ENCODE peak calls at places on chromosomes 3 and 15, in ten cellular contexts. V is neural crest cell, D is endothelial cell, U is heart right ventricle, N is GM13976, B is fibroblast of mammary gland, H is epithelial cell of esophagus, X is SK-N-SH, Z is left ventricle myocardium inferior, P is body of pancreas. I is an unnamed sample.

GRCh38 chr3:127803619-127804018 is 18.7 kb downstream of the MGLL start:
- DNase-seq in P (no peak), N (no peak), D (no peak), U (no peak), X (no peak), V (no peak), B (peak), Z (no peak), H (peak), I (no peak)

GRCh38 chr3:11306815-11307589 is 34.8 kb downstream of the ATG7 start:
- DNase-seq in Z (no peak), B (no peak), N (no peak), U (no peak), H (no peak), D (no peak), P (no peak), X (no peak), V (no peak), I (no peak)

GRCh38 chr3:170585008-170585936 is 603 bp downstream of the SLC7A14 start:
- DNase-seq in U (no peak), N (peak), V (peak), Z (no peak), X (peak), B (no peak), H (no peak), D (peak), P (no peak), I (no peak)

GRCh38 chr3:183555541-183556081 is at the start of gene KLHL6:
- DNase-seq in P (peak), B (no peak), H (no peak), V (no peak), D (peak), N (peak), U (peak), Z (peak), X (no peak), I (no peak)

GRCh38 chr3:122146466-122146865 is 37.0 kb upstream of the CASR start:
- DNase-seq in U (no peak), X (no peak), V (no peak), N (peak), Z (no peak), B (no peak), D (no peak), P (peak), H (peak), I (no peak)

GRCh38 chr3:165192610-165193192 is 3.5 kb downstream of the SLITRK3 start:
- DNase-seq in N (no peak), P (no peak), U (no peak), X (peak), Z (no peak), D (peak), H (no peak), V (peak), B (no peak), I (no peak)

GRCh38 chr3:136883967-136884720 is 22.1 kb downstream of the NCK1 start:
- DNase-seq in N (no peak), P (no peak), X (no peak), B (no peak), H (no peak), V (no peak), D (no peak), U (no peak), Z (no peak), I (no peak)

GRCh38 chr3:117814975-117815374 is 1105.4 kb downstream of the TUSC7 start:
- DNase-seq in B (peak), X (no peak), H (peak), Z (no peak), V (no peak), D (no peak), N (no peak), P (no peak), U (no peak), I (no peak)

GRCh38 chr3:130014526-130014925 is 40.0 kb downstream of the TRH start:
- DNase-seq in D (no peak), Z (no peak), H (no peak), X (no peak), P (peak), V (no peak), U (no peak), N (no peak), B (peak), I (no peak)

GRCh38 chr15:74417230-74417629 is 16.5 kb downstream of the SEMA7A start:
- DNase-seq in U (peak), P (no peak), X (no peak), B (peak), H (peak), V (no peak), D (no peak), N (no peak), Z (peak), I (no peak)

GRCh38 chr15:52331490-52332240 is 36.1 kb upstream of the MYO5C start:
- DNase-seq in D (peak), U (no peak), B (peak), N (peak), H (peak), Z (no peak), P (peak), V (no peak), X (peak), I (no peak)

GRCh38 chr15:48592221-48592731 is 53.2 kb downstream of the FBN1 start:
- DNase-seq in H (no peak), N (no peak), V (no peak), U (no peak), X (no peak), D (no peak), Z (no peak), P (no peak), B (peak), I (peak)

GRCh38 chr3:64488938-64489337 is 198.9 kb downstream of the ADAMTS9 start:
- DNase-seq in U (no peak), X (no peak), D (no peak), B (no peak), P (no peak), V (no peak), H (no peak), N (no peak), Z (no peak), I (no peak)

GRCh38 chr3:45067941-45068340 is 41.8 kb downstream of the CLEC3B start:
- DNase-seq in X (no peak), N (no peak), Z (no peak), V (no peak), D (no peak), U (no peak), P (no peak), H (no peak), B (no peak), I (no peak)

GRCh38 chr3:43062556-43063040 is 43.3 kb downstream of the POMGNT2 start:
- DNase-seq in P (no peak), X (peak), N (no peak), Z (no peak), D (no peak), B (peak), H (no peak), U (no peak), V (no peak), I (no peak)

GRCh38 chr3:74988095-74988494 is 373.6 kb upstream of the CNTN3 start:
- DNase-seq in Z (no peak), H (no peak), X (no peak), V (no peak), P (no peak), D (no peak), B (no peak), U (no peak), N (no peak), I (no peak)

GRCh38 chr3:108887777-108888176 is 65.2 kb downstream of the TRAT1 start:
- DNase-seq in P (no peak), X (no peak), U (no peak), B (no peak), N (no peak), V (no peak), D (no peak), H (no peak), Z (no peak), I (no peak)

GRCh38 chr3:136955813-136956212 is 2.0 kb upstream of the IL20RB start:
- DNase-seq in H (peak), U (no peak), N (no peak), D (no peak), Z (no peak), X (no peak), P (peak), B (peak), V (no peak), I (no peak)

GRCh38 chr15:94086360-94086759 is 145.0 kb upstream of the MCTP2 start:
- DNase-seq in D (no peak), H (peak), N (no peak), Z (no peak), P (no peak), X (no peak), U (no peak), B (peak), V (no peak), I (no peak)

GRCh38 chr3:161927131-161927530 is 430.5 kb downstream of the OTOL1 start:
- DNase-seq in N (no peak), X (no peak), Z (no peak), U (no peak), P (no peak), V (no peak), B (peak), H (no peak), D (no peak), I (no peak)

GRCh38 chr3:97952872-97953271 is 19.4 kb downstream of the RIOX2 start:
- DNase-seq in H (peak), B (peak), D (no peak), U (no peak), V (no peak), P (no peak), X (no peak), N (no peak), Z (no peak), I (no peak)

GRCh38 chr3:32340039-32340438 is 51.6 kb upstream of the CMTM7 start:
- DNase-seq in N (peak), B (peak), V (peak), Z (no peak), U (no peak), D (peak), P (peak), H (peak), X (peak), I (no peak)

GRCh38 chr3:176741648-176742047 is 455.6 kb downstream of the TBL1XR1 start:
- DNase-seq in Z (no peak), P (no peak), B (no peak), U (no peak), H (no peak), N (no peak), V (no peak), D (no peak), X (no peak), I (no peak)

GRCh38 chr15:79602731-79603130 is 170.6 kb downstream of the MINAR1 start:
- DNase-seq in Z (no peak), X (no peak), P (no peak), D (no peak), V (no peak), U (no peak), B (no peak), N (no peak), H (no peak), I (no peak)

GRCh38 chr3:3683261-3683660 is 116.0 kb upstream of the LRRN1 start:
- DNase-seq in H (peak), U (no peak), P (no peak), D (no peak), N (no peak), V (no peak), Z (no peak), B (no peak), X (no peak), I (no peak)

GRCh38 chr3:44066806-44067205 is 174.9 kb upstream of the TOPAZ1 start:
- DNase-seq in P (no peak), U (no peak), X (no peak), N (no peak), H (peak), V (no peak), D (no peak), Z (no peak), B (no peak), I (no peak)

GRCh38 chr3:15064299-15064834 is 748 bp downstream of the MRPS25 start:
- DNase-seq in P (peak), X (peak), B (peak), H (peak), D (no peak), V (no peak), N (peak), Z (no peak), U (no peak), I (no peak)

GRCh38 chr3:35721628-35722027 is 82.3 kb downstream of the ARPP21 start:
- DNase-seq in X (no peak), D (no peak), U (no peak), P (no peak), Z (no peak), N (no peak), V (no peak), H (no peak), B (no peak), I (no peak)

GRCh38 chr15:99197861-99198260 is 51.5 kb downstream of the TTC23 start:
- DNase-seq in H (peak), P (no peak), Z (no peak), X (no peak), U (no peak), D (no peak), N (no peak), B (no peak), V (no peak), I (no peak)

GRCh38 chr3:108441528-108441927 is 68.9 kb downstream of the MYH15 start:
- DNase-seq in U (no peak), X (no peak), D (no peak), P (no peak), Z (no peak), B (peak), V (no peak), N (no peak), H (no peak), I (no peak)

GRCh38 chr15:59224474-59224873 is 17.8 kb downstream of the LDHAL6B start:
- DNase-seq in B (no peak), U (peak), N (no peak), Z (peak), V (no peak), D (no peak), H (no peak), P (no peak), X (no peak), I (no peak)

GRCh38 chr3:8416965-8417364 is 84.7 kb upstream of the LMCD1 start:
- DNase-seq in X (no peak), V (peak), D (no peak), U (no peak), B (peak), Z (no peak), N (no peak), P (peak), H (peak), I (no peak)

GRCh38 chr3:135097276-135097946 is 302.4 kb downstream of the EPHB1 start:
- DNase-seq in U (no peak), N (no peak), H (no peak), P (no peak), X (no peak), Z (no peak), V (no peak), B (no peak), D (no peak), I (no peak)

GRCh38 chr3:130811552-130811951 is 64.9 kb upstream of the PIK3R4 start:
- DNase-seq in U (no peak), H (no peak), X (no peak), P (no peak), V (no peak), N (no peak), D (no peak), B (no peak), Z (no peak), I (no peak)

GRCh38 chr15:97759363-97759762 is 201.1 kb upstream of the ARRDC4 start:
- DNase-seq in Z (no peak), N (no peak), P (no peak), H (peak), U (no peak), V (no peak), X (no peak), D (no peak), B (peak), I (no peak)

GRCh38 chr3:187967982-187968381 is 186.0 kb upstream of the LPP start:
- DNase-seq in B (peak), U (no peak), N (no peak), X (no peak), P (no peak), Z (no peak), V (no peak), D (no peak), H (peak), I (no peak)

GRCh38 chr3:64344721-64345207 is 119.5 kb upstream of the PRICKLE2 start:
- DNase-seq in D (no peak), Z (no peak), B (peak), U (no peak), V (no peak), N (no peak), H (peak), X (no peak), P (no peak), I (peak)

GRCh38 chr3:64188810-64189560 is 36.3 kb downstream of the PRICKLE2 start:
- DNase-seq in P (peak), V (no peak), D (peak), U (no peak), N (no peak), Z (no peak), B (peak), H (peak), X (no peak), I (peak)

GRCh38 chr15:91380114-91380513 is 280.1 kb downstream of the SV2B start:
- DNase-seq in B (no peak), U (no peak), X (no peak), V (no peak), H (peak), Z (no peak), N (no peak), P (no peak), D (no peak), I (no peak)
- TF ChIP-seq CTCF in B (no peak), U (no peak), X (no peak), V (no peak), H (no peak), Z (no peak), N (no peak), P (no peak), D (no peak), I (no peak)

DNA sequence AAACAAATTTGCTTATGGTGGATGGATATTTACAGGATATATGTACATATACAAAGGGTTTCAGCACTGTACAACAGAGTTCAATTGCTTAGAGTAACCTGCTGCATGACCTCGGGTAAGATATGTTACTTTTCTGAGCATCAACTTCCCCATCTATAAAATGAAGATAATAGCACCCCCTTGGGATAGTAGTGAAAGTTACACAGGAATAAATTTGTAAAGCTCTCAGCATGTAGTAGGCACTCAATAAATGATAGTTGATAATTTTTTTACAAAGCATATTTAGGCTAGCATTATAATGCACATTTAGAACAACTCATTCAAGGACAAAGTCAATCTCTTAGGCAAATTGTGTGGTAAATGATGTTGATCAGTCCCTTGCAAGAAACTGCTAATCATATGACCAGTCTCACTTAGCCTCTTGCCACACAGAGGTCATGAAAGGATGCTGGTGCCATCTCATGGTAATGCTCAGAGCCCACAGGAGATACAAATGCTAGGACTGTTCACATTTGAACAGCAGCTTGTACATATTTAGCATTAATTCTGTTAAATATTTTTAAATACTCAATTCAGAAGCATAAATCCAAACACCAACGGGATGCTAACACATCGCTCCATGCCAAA is 123.9 kb downstream of the MAGI1 start:
- DNase-seq in B (peak), H (no peak), D (no peak), Z (no peak), U (no peak), N (no peak), P (no peak), V (no peak), X (no peak), I (no peak)
- TF ChIP-seq CTCF in B (peak), H (peak), D (no peak), Z (peak), U (no peak), N (no peak), P (no peak), V (no peak), X (peak), I (peak)

GRCh38 chr15:67180514-67181191 is 73.8 kb downstream of the AAGAB start:
- DNase-seq in U (no peak), X (peak), N (no peak), H (no peak), D (no peak), P (no peak), V (no peak), Z (no peak), B (no peak), I (no peak)
- TF ChIP-seq CTCF in U (no peak), X (peak), N (no peak), H (no peak), D (no peak), P (no peak), V (no peak), Z (no peak), B (no peak), I (peak)

GRCh38 chr3:13764161-13764560 is 115.7 kb downstream of the WNT7A start:
- DNase-seq in P (no peak), N (no peak), U (no peak), B (no peak), D (no peak), H (no peak), X (no peak), Z (no peak), V (no peak), I (no peak)

GRCh38 chr3:13768453-13768852 is 111.4 kb downstream of the WNT7A start:
- DNase-seq in V (no peak), Z (no peak), P (no peak), N (no peak), X (no peak), H (no peak), U (no peak), B (no peak), D (no peak), I (no peak)

GRCh38 chr3:13767896-13768295 is 112.0 kb downstream of the WNT7A start:
- DNase-seq in B (no peak), V (no peak), U (no peak), N (peak), P (no peak), Z (no peak), D (no peak), X (no peak), H (no peak), I (no peak)

GRCh38 chr3:13767030-13767429 is 112.8 kb downstream of the WNT7A start:
- DNase-seq in D (no peak), P (no peak), V (no peak), B (no peak), X (no peak), Z (no peak), N (no peak), H (no peak), U (no peak), I (no peak)

DNA sequence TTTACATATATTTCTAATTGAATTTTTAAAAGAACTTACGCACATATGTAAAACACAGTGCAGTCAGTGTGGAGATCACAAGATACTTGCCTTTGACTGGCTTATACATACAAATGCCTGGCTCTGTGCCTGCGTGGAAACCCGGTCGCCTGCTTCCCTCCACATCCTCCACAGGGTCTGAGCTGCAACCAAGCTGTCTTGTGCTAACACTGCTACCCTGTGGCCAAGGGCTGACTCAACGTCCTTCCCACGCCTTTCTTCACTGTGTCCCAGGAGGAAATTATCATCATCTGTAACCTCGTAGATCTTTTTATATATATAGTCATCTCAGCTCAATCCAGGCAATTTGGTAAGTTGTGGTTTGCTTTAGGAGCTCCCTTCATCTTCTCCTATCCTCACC is 116.9 kb downstream of the WNT7A start:
- DNase-seq in N (no peak), U (no peak), V (no peak), P (no peak), D (no peak), X (peak), H (no peak), Z (no peak), B (no peak), I (no peak)
- TF ChIP-seq CTCF in N (no peak), U (no peak), V (peak), P (no peak), D (no peak), X (no peak), H (no peak), Z (no peak), B (no peak), I (no peak)

GRCh38 chr15:92880796-92881569 is 19.1 kb upstream of the CHD2 start:
- DNase-seq in Z (no peak), P (peak), H (no peak), N (no peak), U (no peak), D (no peak), V (no peak), B (no peak), X (no peak), I (no peak)
- TF ChIP-seq CTCF in Z (no peak), P (no peak), H (no peak), N (no peak), U (no peak), D (no peak), V (no peak), B (no peak), X (no peak), I (no peak)

DNA sequence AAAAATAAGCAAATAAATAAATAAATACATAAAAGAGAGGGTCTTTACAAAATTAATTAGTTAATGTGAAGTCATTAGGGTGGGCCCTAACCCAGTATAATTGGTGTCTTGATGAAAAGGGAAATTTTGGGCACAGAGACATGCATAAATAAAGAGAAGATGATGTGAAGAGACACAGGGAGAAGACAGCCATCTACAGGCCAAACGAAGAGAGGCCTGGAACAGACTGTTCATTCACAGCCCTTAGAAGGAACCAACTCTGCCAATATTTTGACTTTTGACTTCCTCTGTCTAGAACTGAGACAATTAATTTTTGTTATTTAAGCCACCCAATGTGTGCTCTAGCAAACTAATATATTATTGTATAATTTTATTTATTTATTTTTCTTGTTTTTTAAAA is 29.6 kb upstream of the SELENOK start:
- DNase-seq in B (peak), Z (no peak), X (peak), H (peak), P (no peak), D (no peak), N (peak), U (no peak), V (no peak), I (no peak)
- TF ChIP-seq CTCF in B (peak), Z (peak), X (peak), H (peak), P (no peak), D (no peak), N (peak), U (peak), V (peak), I (peak)